ENCODE peak calls at places on chromosomes 6 and 20, in ten cellular contexts. N, Y, O, M, B, L, P, A, Z and E are unnamed samples.
A peak's percentile ranks its signal among the peaks of the same experiment; 100 is the strongest.

GRCh38 chr6:14068133-14068532 is 49.4 kb upstream of the CD83 start:
- DNase-seq in N (no peak), P (no peak), Y (no peak), M (peak; percentile 89), Z (no peak), A (no peak), O (no peak), L (no peak), B (no peak), E (no peak)

GRCh38 chr20:7940341-7940740 is at the start of gene HAO1:
- DNase-seq in A (no peak), P (no peak), B (no peak), L (no peak), M (no peak), O (no peak), N (no peak), Z (no peak), Y (no peak), E (no peak)

GRCh38 chr6:80250391-80250997 is 144.0 kb downstream of the BCKDHB start:
- DNase-seq in B (no peak), P (no peak), L (no peak), Y (no peak), M (peak; percentile 16), Z (no peak), N (no peak), O (no peak), A (no peak), E (no peak)

GRCh38 chr6:13795041-13795748 is 19.2 kb downstream of the MCUR1 start:
- DNase-seq in B (peak; percentile 93), L (peak; percentile 87), Y (peak; percentile 79), P (peak; percentile 88), O (peak; percentile 85), Z (peak; percentile 78), A (peak; percentile 89), N (peak; percentile 55), M (peak; percentile 83), E (peak; percentile 90)

GRCh38 chr6:36820700-36821580 is 18.3 kb downstream of the CPNE5 start:
- DNase-seq in L (no peak), A (no peak), N (peak; percentile 17), Z (no peak), O (no peak), P (no peak), B (peak; percentile 68), Y (peak; percentile 65), M (peak; percentile 64), E (no peak)

GRCh38 chr6:25138024-25138696 is 141.0 kb upstream of the CARMIL1 start:
- DNase-seq in N (no peak), Y (peak; percentile 77), L (peak; percentile 68), A (no peak), P (peak; percentile 66), Z (no peak), B (no peak), M (peak; percentile 62), O (peak; percentile 49), E (peak; percentile 75)

GRCh38 chr6:112014483-112014882 is 39.4 kb upstream of the CCN6 start:
- DNase-seq in A (no peak), P (no peak), M (peak; percentile 83), N (no peak), L (no peak), B (no peak), Z (no peak), Y (no peak), O (no peak), E (no peak)

GRCh38 chr20:62824476-62825287 is 7.8 kb downstream of the COL9A3 start:
- DNase-seq in Y (no peak), A (no peak), O (no peak), L (no peak), M (no peak), B (peak; percentile 86), Z (peak; percentile 75), N (no peak), P (peak; percentile 36), E (no peak)

GRCh38 chr20:62702886-62703852 is 5.5 kb upstream of the NTSR1 start:
- DNase-seq in Y (no peak), P (peak; percentile 27), B (no peak), M (peak; percentile 94), L (no peak), A (no peak), N (peak; percentile 68), Z (no peak), O (no peak), E (no peak)

GRCh38 chr20:12207875-12208274 is 290.2 kb downstream of the BTBD3 start:
- DNase-seq in Z (no peak), M (peak; percentile 41), O (no peak), N (no peak), L (no peak), P (no peak), B (peak; percentile 85), Y (no peak), A (no peak), E (no peak)

DNA sequence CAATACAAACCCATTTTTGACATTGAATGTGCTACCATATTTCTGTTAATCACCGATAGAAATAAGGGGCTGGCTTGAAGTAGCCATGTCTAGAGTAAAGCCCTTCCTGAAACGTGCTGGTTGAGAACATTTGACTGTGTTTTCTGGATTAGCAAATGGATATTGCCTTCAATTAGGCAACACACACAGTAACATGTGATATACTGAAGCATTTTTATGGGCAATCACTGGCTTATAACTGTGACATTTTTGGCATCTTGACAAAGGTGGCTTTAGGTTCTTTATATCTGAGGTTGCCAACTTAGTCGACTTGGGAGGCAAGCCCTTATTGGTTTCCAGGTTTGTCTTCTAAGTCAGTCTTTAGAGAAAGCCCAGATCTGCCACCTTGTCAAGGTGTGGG is 292.9 kb downstream of the BTBD3 start:
- DNase-seq in A (no peak), P (no peak), L (no peak), O (no peak), B (no peak), N (no peak), Y (no peak), M (no peak), Z (no peak), E (no peak)
- H3K4me1 ChIP-seq in A (no peaks in the 10 kb centered on the region), P (no peaks in the 10 kb centered on the region), L (no peaks in the 10 kb centered on the region), O (no peaks in the 10 kb centered on the region), B (no peaks in the 10 kb centered on the region), N (no peaks in the 10 kb centered on the region), Y (no peaks in the 10 kb centered on the region), M (no peaks in the 10 kb centered on the region), Z (no peaks in the 10 kb centered on the region), E (no peaks in the 10 kb centered on the region)

DNA sequence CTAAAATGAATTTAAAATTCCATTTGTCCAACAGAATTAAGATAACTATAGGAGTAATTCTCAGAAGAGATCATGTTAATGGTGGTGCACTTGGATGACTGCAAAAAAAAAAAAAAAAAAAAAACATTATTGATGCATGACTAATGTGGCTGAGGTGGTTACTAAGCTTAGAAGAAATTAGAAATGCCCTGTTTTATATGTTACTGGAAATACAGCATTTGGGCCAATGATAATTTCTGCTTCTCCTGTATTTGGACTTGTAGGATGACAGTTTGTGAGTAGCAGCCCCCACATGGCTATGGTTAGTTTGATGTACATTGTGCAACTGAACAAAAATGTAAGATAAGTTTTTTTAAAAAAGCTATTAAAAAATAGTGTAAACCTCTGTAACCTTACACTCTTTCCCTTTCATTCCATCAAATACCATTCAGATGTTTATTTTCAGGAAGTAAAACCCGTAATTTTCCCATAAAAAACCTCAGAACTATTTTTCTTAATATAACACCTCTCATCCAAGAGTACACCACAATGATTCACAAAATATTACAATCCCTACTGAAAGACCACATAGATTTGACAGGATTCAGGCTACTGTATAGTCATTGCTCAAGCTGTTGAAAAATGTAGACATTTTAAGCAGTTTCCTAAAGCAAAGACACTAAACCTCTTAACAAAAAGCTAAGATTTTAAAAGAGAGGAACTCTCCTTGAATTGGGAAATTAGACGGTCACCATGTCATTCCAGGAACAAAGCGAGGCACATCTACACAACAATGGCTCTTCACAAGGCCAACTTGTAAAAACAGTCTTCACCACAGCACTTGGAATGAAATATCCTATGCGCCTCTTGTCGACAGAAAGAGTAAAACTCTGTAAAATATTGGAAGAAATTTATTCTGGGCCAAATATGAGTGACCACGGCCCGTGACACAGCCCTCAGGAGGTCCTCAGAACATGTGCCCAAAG is 83.0 kb downstream of the WDR27 start:
- DNase-seq in L (no peak), Z (no peak), O (no peak), N (no peak), Y (no peak), M (peak; percentile 97), P (no peak), A (no peak), B (no peak), E (no peak)
- H3K27ac ChIP-seq in L (no peak overlapping the region), Z (no peak overlapping the region), O (no peak overlapping the region), N (no peak overlapping the region), Y (no peak overlapping the region), M (peak overlapping the region; percentile 90), P (no peak overlapping the region), A (no peak overlapping the region), B (peak overlapping the region; percentile 74), E (no peak overlapping the region)

GRCh38 chr6:136037246-136037884 is 185.9 kb downstream of the PDE7B start:
- DNase-seq in O (peak; percentile 50), P (no peak), Y (no peak), L (no peak), B (no peak), M (peak; percentile 42), A (no peak), Z (no peak), N (no peak), E (no peak)

GRCh38 chr6:136035378-136036070 is 184.0 kb downstream of the PDE7B start:
- DNase-seq in M (peak; percentile 72), O (no peak), L (no peak), P (no peak), B (no peak), N (no peak), Y (peak; percentile 57), A (no peak), Z (no peak), E (no peak)

GRCh38 chr6:136036071-136036380 is 184.5 kb downstream of the PDE7B start:
- DNase-seq in L (no peak), O (no peak), Y (no peak), B (no peak), Z (no peak), M (no peak), A (no peak), P (no peak), N (no peak), E (no peak)

GRCh38 chr6:136037885-136038460 is 186.5 kb downstream of the PDE7B start:
- DNase-seq in O (peak; percentile 59), N (no peak), Z (peak; percentile 27), M (peak; percentile 72), A (no peak), B (peak; percentile 61), P (no peak), L (no peak), Y (peak; percentile 35), E (no peak)

GRCh38 chr6:136036601-136037000 is 185.1 kb downstream of the PDE7B start:
- DNase-seq in N (no peak), Y (no peak), Z (no peak), B (no peak), P (no peak), O (no peak), A (no peak), M (no peak), L (no peak), E (no peak)
- H3K4me3 ChIP-seq in N (no peak overlapping the region), Y (no peak overlapping the region), Z (no peak overlapping the region), B (no peak overlapping the region), P (no peak overlapping the region), O (no peak overlapping the region), A (no peak overlapping the region), M (peak overlapping the region; percentile 88), L (no peak overlapping the region), E (no peak overlapping the region)

DNA sequence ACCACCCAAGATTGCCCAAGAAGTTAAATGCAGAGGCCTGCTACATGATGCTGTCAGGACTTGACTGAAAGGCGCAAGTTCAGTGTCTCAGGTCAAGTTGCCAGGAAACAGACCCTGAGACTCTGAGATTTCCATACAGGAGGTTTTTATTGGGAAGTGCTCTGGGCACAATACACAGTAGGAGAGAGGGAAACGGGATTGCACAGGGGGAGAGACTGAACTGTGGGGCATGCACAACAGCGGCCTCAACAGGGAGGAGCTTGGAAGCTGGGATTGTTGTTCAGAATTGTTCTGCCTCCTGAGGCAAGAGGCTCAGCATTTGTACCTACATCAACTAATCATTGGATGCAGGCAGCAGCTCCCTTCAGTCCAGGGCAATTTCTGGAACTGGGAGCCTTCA is 6.7 kb downstream of the STX11 start:
- DNase-seq in P (no peak), Y (no peak), O (no peak), L (no peak), N (no peak), A (no peak), B (no peak), Z (no peak), M (no peak), E (no peak)
- H3K4me1 ChIP-seq in P (no peaks in the 10 kb centered on the region), Y (peaks cover 4% of the 10 kb centered on the region), O (peaks cover 6% of the 10 kb centered on the region), L (peaks cover 7% of the 10 kb centered on the region), N (peaks cover 3% of the 10 kb centered on the region), A (peaks cover 20% of the 10 kb centered on the region), B (peaks cover 10% of the 10 kb centered on the region), Z (no peaks in the 10 kb centered on the region), M (peaks cover 2% of the 10 kb centered on the region), E (no peaks in the 10 kb centered on the region)